ENCODE peak calls at places on chromosomes 7 and 10, in eight cellular contexts. Y, J, D, U, C, N, P and K are unnamed samples.

GRCh38 chr7:94123136-94123535 is 119.0 kb upstream of the BET1 start:
- DNase-seq in D (no peak), J (no peak), C (no peak), Y (no peak), U (no peak), N (no peak), P (no peak), K (no peak)

GRCh38 chr7:151727579-151728285 is 149.2 kb downstream of the PRKAG2 start:
- DNase-seq in J (peak), N (peak), P (peak), C (peak), D (no peak), U (peak), Y (peak), K (no peak)

GRCh38 chr10:121687094-121687850 is 89.0 kb upstream of the FGFR2 start:
- DNase-seq in C (no peak), N (no peak), D (no peak), P (no peak), Y (no peak), J (no peak), U (no peak), K (no peak)

GRCh38 chr7:92794386-92794785 is 42.0 kb downstream of the CDK6 start:
- DNase-seq in P (no peak), C (no peak), D (no peak), N (no peak), J (no peak), U (no peak), Y (no peak), K (no peak)

GRCh38 chr10:13959443-13960359 is 371.0 kb downstream of the FRMD4A start:
- DNase-seq in J (no peak), N (no peak), D (no peak), P (no peak), U (no peak), C (no peak), Y (no peak), K (no peak)

GRCh38 chr7:2231992-2232765 is 566 bp downstream of the MAD1L1 start:
- DNase-seq in N (no peak), C (no peak), J (peak), Y (no peak), P (no peak), D (no peak), U (no peak), K (no peak)

GRCh38 chr7:38327597-38327996 is 54.2 kb upstream of the TARP start:
- DNase-seq in P (no peak), C (no peak), N (no peak), J (no peak), Y (no peak), U (no peak), D (no peak), K (no peak)

GRCh38 chr7:10888861-10889260 is 84.8 kb upstream of the PHF14 start:
- DNase-seq in D (no peak), U (no peak), C (no peak), N (no peak), P (no peak), J (no peak), Y (no peak), K (no peak)